ENCODE peak calls at places on chromosomes 12 and 14, in eight cellular contexts. E, P, Y, K, U, G, B and Z are unnamed samples.

GRCh38 chr14:89344871-89345270 is 72.2 kb downstream of the FOXN3 start:
- DNase-seq in B (no peak), K (no peak), E (no peak), G (no peak), Y (no peak), U (no peak), P (no peak), Z (no peak)

GRCh38 chr14:87332001-87332400 is 661.0 kb downstream of the GALC start:
- DNase-seq in Y (no peak), B (no peak), E (no peak), U (no peak), K (no peak), G (peak; percentile 5), P (no peak), Z (peak; percentile 14)

GRCh38 chr14:100031506-100032281 is 33.5 kb upstream of the EVL start:
- DNase-seq in Y (peak; percentile 28), K (peak; percentile 72), E (no peak), P (no peak), G (peak; percentile 98), U (no peak), B (no peak), Z (peak; percentile 97)

GRCh38 chr12:49577589-49578315 is 9.8 kb upstream of the MCRS1 start:
- DNase-seq in G (no peak), U (no peak), K (no peak), B (no peak), P (no peak), Y (no peak), E (no peak), Z (no peak)

GRCh38 chr14:65224799-65225198 is 122.5 kb upstream of the MAX start:
- DNase-seq in U (no peak), G (peak; percentile 46), Y (no peak), E (no peak), K (no peak), B (peak; percentile 84), P (peak; percentile 80), Z (no peak)

GRCh38 chr14:92633274-92633616 is 115.2 kb downstream of the LGMN start:
- DNase-seq in Y (no peak), K (no peak), U (no peak), E (no peak), B (no peak), P (peak; percentile 21), G (no peak), Z (no peak)

GRCh38 chr12:106431839-106432411 is 74.4 kb downstream of the POLR3B start:
- DNase-seq in B (no peak), U (no peak), E (no peak), K (no peak), Y (no peak), P (no peak), G (no peak), Z (no peak)

GRCh38 chr12:47097276-47097896 is 17.6 kb upstream of the AMIGO2 start:
- DNase-seq in G (no peak), E (no peak), P (no peak), U (no peak), Y (no peak), B (no peak), K (no peak), Z (no peak)

GRCh38 chr14:21263284-21264024 is 5.8 kb downstream of the HNRNPC start:
- DNase-seq in B (no peak), P (no peak), K (no peak), U (no peak), G (no peak), E (no peak), Y (no peak), Z (no peak)

GRCh38 chr14:23695220-23695999 is 59.2 kb downstream of the DHRS2 start:
- DNase-seq in G (peak; percentile 22), Y (no peak), B (peak; percentile 72), E (no peak), P (no peak), U (peak; percentile 25), K (no peak), Z (no peak)

GRCh38 chr14:34220921-34221320 is 241.1 kb downstream of the SPTSSA start:
- DNase-seq in G (no peak), K (no peak), Y (no peak), B (no peak), U (no peak), E (no peak), P (no peak), Z (no peak)

GRCh38 chr14:30584058-30584630 is 25.2 kb downstream of the G2E3 start:
- DNase-seq in Y (no peak), K (no peak), E (no peak), G (no peak), U (no peak), P (no peak), B (no peak), Z (no peak)

GRCh38 chr12:105738036-105738435 is 400.7 kb downstream of the NUAK1 start:
- DNase-seq in K (no peak), U (peak; percentile 46), P (no peak), E (peak; percentile 53), B (no peak), G (peak; percentile 82), Y (no peak), Z (no peak)

GRCh38 chr14:49950275-49951250 is 57.7 kb downstream of the ARF6 start:
- DNase-seq in B (peak; percentile 79), P (no peak), Y (peak; percentile 93), G (no peak), U (no peak), K (peak; percentile 96), E (no peak), Z (no peak)

GRCh38 chr12:11553871-11554533 is 95.5 kb upstream of the ETV6 start:
- DNase-seq in E (no peak), U (no peak), B (peak; percentile 62), P (no peak), G (peak; percentile 75), K (no peak), Y (peak; percentile 72), Z (no peak)

GRCh38 chr14:32074887-32075572 is 2.1 kb upstream of the ARHGAP5 start:
- DNase-seq in Y (no peak), B (no peak), G (peak; percentile 17), U (no peak), K (no peak), E (no peak), P (no peak), Z (no peak)

DNA sequence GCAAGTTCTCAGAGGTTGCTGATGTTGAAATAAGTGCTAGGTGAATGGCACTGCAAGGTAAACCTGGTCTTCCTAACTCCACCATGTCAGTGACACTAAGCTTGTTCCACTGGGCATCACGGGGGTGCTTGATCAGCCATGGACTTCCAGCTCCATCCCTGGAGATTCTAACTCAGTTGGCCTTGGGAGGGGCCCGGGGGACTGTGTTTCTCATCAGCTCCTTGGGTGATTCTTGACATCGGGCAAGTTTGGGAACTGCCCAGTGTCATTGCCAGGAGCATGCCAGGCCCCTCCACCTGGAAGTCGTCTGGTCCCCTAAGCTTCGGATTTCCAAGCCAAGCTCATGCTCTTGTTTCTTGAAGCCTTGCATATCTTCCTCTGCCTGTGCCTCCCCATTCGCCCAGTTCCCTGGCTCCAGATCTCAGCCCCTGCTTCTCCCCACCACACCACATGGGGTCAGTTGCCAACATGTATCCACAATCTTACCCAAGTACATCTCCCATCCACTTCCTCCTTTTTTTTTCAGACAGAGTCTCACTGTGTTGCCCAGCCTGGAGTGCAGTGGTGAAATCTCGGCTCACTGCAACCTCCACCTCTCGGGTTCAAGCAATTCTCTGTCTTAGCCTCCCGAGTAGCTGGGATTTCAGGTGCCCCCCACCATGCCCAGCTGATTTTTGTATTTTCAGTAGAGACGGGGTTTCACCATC is 30.7 kb upstream of the RFLNA start:
- DNase-seq in E (no peak), K (no peak), B (no peak), P (no peak), Y (no peak), U (no peak), G (no peak), Z (no peak)
- TF ChIP-seq CTCF in E (no peak), K (no peak), B (no peak), P (no peak), Y (no peak), U (no peak), G (no peak), Z (no peak)

DNA sequence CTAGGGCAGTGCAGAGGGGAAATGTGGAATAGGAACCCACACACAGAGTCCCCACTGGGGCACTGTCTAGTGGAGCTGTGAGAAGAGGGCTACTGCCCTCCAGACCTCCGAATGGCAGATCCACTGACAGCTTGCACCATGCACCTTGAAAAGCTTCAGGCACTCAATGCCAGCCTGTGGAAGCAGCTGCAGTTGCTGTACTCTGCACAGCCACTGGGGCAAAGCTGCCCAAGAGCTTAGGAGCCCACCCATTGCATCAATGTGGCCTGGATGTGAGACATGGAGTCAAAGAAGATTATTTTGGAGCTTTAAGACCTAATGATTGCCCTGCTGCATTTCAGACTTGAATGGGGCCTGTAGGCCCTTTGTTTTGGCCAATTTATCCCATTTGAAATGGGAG is 21.7 kb upstream of the CCDC88C start:
- DNase-seq in G (no peak), E (no peak), U (no peak), K (no peak), P (no peak), Y (no peak), B (no peak), Z (no peak)
- H3K4me3 ChIP-seq in G (no peak overlapping the region), E (no peak overlapping the region), U (no peak overlapping the region), K (no peak overlapping the region), P (no peak overlapping the region), Y (no peak overlapping the region), B (no peak overlapping the region), Z (no peak overlapping the region)

GRCh38 chr14:105253329-105253682 is 5.0 kb downstream of the BTBD6 start:
- DNase-seq in E (no peak), G (no peak), U (no peak), B (no peak), K (no peak), Y (no peak), P (peak; percentile 68), Z (no peak)

GRCh38 chr14:105252552-105253328 is 4.4 kb downstream of the BTBD6 start:
- DNase-seq in B (no peak), P (peak; percentile 56), E (no peak), K (no peak), G (no peak), U (no peak), Y (no peak), Z (no peak)

GRCh38 chr14:105257464-105257863 is 9.1 kb downstream of the BTBD6 start:
- DNase-seq in U (no peak), Y (peak; percentile 95), P (peak; percentile 66), E (no peak), G (no peak), K (no peak), B (no peak), Z (no peak)

GRCh38 chr14:105256292-105256960 is 8.1 kb downstream of the BTBD6 start:
- DNase-seq in Y (no peak), G (no peak), B (no peak), P (peak; percentile 55), K (no peak), U (no peak), E (no peak), Z (no peak)

DNA sequence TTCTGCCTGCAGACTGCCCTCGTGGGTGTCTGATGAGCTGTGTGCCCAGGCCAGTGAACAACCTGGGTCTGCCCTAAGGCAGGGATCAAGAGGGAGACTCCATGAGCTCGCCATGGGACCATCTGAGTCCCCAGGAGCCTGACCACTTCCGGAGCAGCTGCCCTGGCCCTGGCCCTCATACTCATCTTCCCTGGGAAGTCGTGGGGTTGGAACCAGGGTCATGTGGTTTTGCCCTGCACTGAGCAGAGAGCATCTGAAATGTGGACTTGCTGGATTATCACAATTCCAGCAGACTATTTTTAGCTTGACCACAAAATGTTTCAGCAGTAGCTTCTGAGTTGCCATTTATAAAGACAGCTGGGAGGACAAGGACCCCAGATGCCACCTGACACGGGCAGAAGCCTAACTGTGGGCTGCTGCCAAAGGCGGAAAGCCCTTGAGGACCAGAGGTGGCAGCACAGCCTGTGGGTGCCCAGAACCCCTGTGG is 6.7 kb downstream of the BTBD6 start:
- DNase-seq in B (no peak), K (no peak), Y (no peak), G (peak; percentile 14), U (peak; percentile 52), P (no peak), E (no peak), Z (no peak)
- H3K36me3 ChIP-seq in B (no peaks in the 10 kb centered on the region), K (no peaks in the 10 kb centered on the region), Y (peaks cover 2% of the 10 kb centered on the region), G (peaks cover 7% of the 10 kb centered on the region), U (peaks cover 45% of the 10 kb centered on the region), P (peaks cover 15% of the 10 kb centered on the region), E (peaks cover 27% of the 10 kb centered on the region), Z (no peaks in the 10 kb centered on the region)

GRCh38 chr12:63308701-63309100 is 157.7 kb upstream of the AVPR1A start:
- DNase-seq in G (no peak), Y (no peak), B (no peak), E (no peak), U (no peak), P (no peak), K (no peak), Z (no peak)
- TF ChIP-seq CTCF in G (no peak), Y (no peak), B (no peak), E (no peak), U (no peak), P (no peak), K (no peak), Z (no peak)